ENCODE peak calls at places on chromosomes 12 and 14, in ten cellular contexts. G, P, Z, F, J, C, E, V, M and Q are unnamed samples.

GRCh38 chr14:38948171-38948570 is 154.9 kb downstream of the SEC23A start:
- DNase-seq in G (no peak), P (no peak), Z (no peak), F (peak), J (no peak), C (peak), E (no peak), V (no peak), M (peak), Q (peak)

GRCh38 chr12:29043069-29043468 is 106.0 kb upstream of the FAR2 start:
- DNase-seq in G (peak), P (no peak), Z (no peak), F (peak), J (no peak), C (peak), E (no peak), V (no peak), M (no peak), Q (peak)

GRCh38 chr14:105401699-105402098 is 3.4 kb downstream of the TEX22 start:
- DNase-seq in G (no peak), P (no peak), Z (no peak), F (no peak), J (no peak), C (no peak), E (no peak), V (no peak), M (no peak), Q (no peak)

GRCh38 chr14:35366048-35366428 is 38.5 kb downstream of the NFKBIA start:
- DNase-seq in G (no peak), P (no peak), Z (no peak), F (no peak), J (no peak), C (no peak), E (peak), V (peak), M (no peak), Q (peak)

GRCh38 chr12:103881261-103881660 is 40.2 kb upstream of the NT5DC3 start:
- DNase-seq in G (no peak), P (no peak), Z (no peak), F (no peak), J (no peak), C (no peak), E (no peak), V (no peak), M (no peak), Q (no peak)

GRCh38 chr12:15979096-15980091 is 68.3 kb downstream of the DERA start:
- DNase-seq in G (peak), P (no peak), Z (no peak), F (peak), J (no peak), C (peak), E (no peak), V (no peak), M (no peak), Q (peak)

GRCh38 chr12:30416631-30417030 is 279.0 kb downstream of the IPO8 start:
- DNase-seq in G (no peak), P (no peak), Z (no peak), F (no peak), J (no peak), C (no peak), E (no peak), V (no peak), M (no peak), Q (no peak)

GRCh38 chr14:48560421-48560820 is 885.0 kb upstream of the MDGA2 start:
- DNase-seq in G (no peak), P (no peak), Z (no peak), F (no peak), J (no peak), C (no peak), E (no peak), V (no peak), M (no peak), Q (no peak)

GRCh38 chr12:92488735-92489134 is 214.1 kb upstream of the PLEKHG7 start:
- DNase-seq in G (no peak), P (no peak), Z (no peak), F (no peak), J (no peak), C (no peak), E (no peak), V (no peak), M (no peak), Q (no peak)

GRCh38 chr12:80269953-80270552 is 170.7 kb downstream of the OTOGL start:
- DNase-seq in G (no peak), P (no peak), Z (no peak), F (no peak), J (no peak), C (peak), E (no peak), V (no peak), M (peak), Q (peak)

GRCh38 chr14:65927871-65928270 is 515.3 kb downstream of the FUT8 start:
- DNase-seq in G (no peak), P (no peak), Z (peak), F (no peak), J (peak), C (no peak), E (no peak), V (no peak), M (no peak), Q (no peak)

GRCh38 chr12:5135126-5135525 is 91.4 kb downstream of the KCNA5 start:
- DNase-seq in G (no peak), P (no peak), Z (no peak), F (no peak), J (no peak), C (no peak), E (no peak), V (no peak), M (no peak), Q (peak)

GRCh38 chr14:35333347-35333730 is 41.2 kb downstream of the PSMA6 start:
- DNase-seq in G (no peak), P (no peak), Z (no peak), F (no peak), J (no peak), C (no peak), E (no peak), V (no peak), M (no peak), Q (no peak)

GRCh38 chr14:87901196-87901595 is 91.8 kb downstream of the GALC start:
- DNase-seq in G (no peak), P (no peak), Z (no peak), F (no peak), J (no peak), C (no peak), E (no peak), V (no peak), M (no peak), Q (peak)

GRCh38 chr14:93800038-93800937 is 12.0 kb upstream of the PRIMA1 start:
- DNase-seq in G (no peak), P (no peak), Z (no peak), F (no peak), J (no peak), C (no peak), E (no peak), V (no peak), M (no peak), Q (peak)

GRCh38 chr14:79584679-79585078 is 626.6 kb downstream of the DIO2 start:
- DNase-seq in G (peak), P (no peak), Z (no peak), F (peak), J (no peak), C (peak), E (no peak), V (no peak), M (peak), Q (peak)

GRCh38 chr12:105287408-105287807 is 43.1 kb upstream of the C12orf75 start:
- DNase-seq in G (no peak), P (no peak), Z (no peak), F (no peak), J (no peak), C (no peak), E (no peak), V (no peak), M (no peak), Q (no peak)

GRCh38 chr12:91210144-91210543 is 27.5 kb upstream of the DCN start:
- DNase-seq in G (no peak), P (no peak), Z (no peak), F (no peak), J (no peak), C (no peak), E (no peak), V (no peak), M (no peak), Q (no peak)

GRCh38 chr12:16424531-16424930 is 77.1 kb downstream of the MGST1 start:
- DNase-seq in G (no peak), P (no peak), Z (no peak), F (no peak), J (no peak), C (no peak), E (no peak), V (no peak), M (no peak), Q (no peak)

GRCh38 chr12:65051196-65051595 is 69.9 kb downstream of the WIF1 start:
- DNase-seq in G (no peak), P (no peak), Z (no peak), F (no peak), J (no peak), C (no peak), E (no peak), V (no peak), M (peak), Q (no peak)

GRCh38 chr12:90075685-90076084 is 367.0 kb upstream of the ATP2B1 start:
- DNase-seq in G (no peak), P (no peak), Z (no peak), F (no peak), J (no peak), C (no peak), E (no peak), V (no peak), M (no peak), Q (no peak)

GRCh38 chr12:98817779-98818178 is 172.7 kb downstream of the APAF1 start:
- DNase-seq in G (no peak), P (no peak), Z (no peak), F (no peak), J (no peak), C (no peak), E (no peak), V (no peak), M (no peak), Q (no peak)

GRCh38 chr14:84080961-84081360 is 1449.0 kb upstream of the FLRT2 start:
- DNase-seq in G (no peak), P (no peak), Z (no peak), F (no peak), J (no peak), C (no peak), E (no peak), V (no peak), M (no peak), Q (no peak)

GRCh38 chr14:24215495-24216344 is at the start of gene MDP1:
- DNase-seq in G (peak), P (peak), Z (peak), F (peak), J (peak), C (peak), E (peak), V (peak), M (peak), Q (peak)
- H3K4me3 ChIP-seq in G (peak), P (peak), Z (peak), F (peak), J (peak), C (peak), E (peak), V (peak), M (peak), Q (peak)

DNA sequence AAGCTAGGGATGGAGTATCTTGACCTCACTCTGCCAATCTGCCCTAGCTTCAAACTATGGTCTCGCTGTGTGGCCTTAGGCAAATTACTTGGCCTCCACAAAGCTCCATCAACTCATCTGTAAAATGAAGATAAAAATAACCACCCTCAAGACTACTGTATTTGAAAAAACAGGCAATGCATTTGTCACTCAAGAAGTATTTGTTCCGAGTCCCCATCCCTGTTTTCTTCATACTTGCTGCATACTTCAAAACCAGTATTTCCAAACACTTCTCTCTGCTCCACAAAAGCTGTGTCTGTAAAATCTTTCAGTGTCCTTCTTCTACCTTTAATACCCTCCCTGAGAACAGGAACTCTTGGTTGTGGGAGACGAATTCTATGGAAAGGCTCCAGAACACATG is 47.9 kb downstream of the GTF2A1 start:
- DNase-seq in G (no peak), P (no peak), Z (no peak), F (no peak), J (no peak), C (peak), E (no peak), V (no peak), M (no peak), Q (peak)
- H3K4me3 ChIP-seq in G (no peak), P (no peak), Z (no peak), F (no peak), J (no peak), C (peak), E (no peak), V (no peak), M (no peak), Q (no peak)

GRCh38 chr14:63205850-63206249 is 1.6 kb downstream of the RHOJ start:
- DNase-seq in G (no peak), P (no peak), Z (no peak), F (no peak), J (no peak), C (peak), E (no peak), V (no peak), M (no peak), Q (no peak)

GRCh38 chr14:63203618-63204406 is 431 bp upstream of the RHOJ start:
- DNase-seq in G (peak), P (peak), Z (no peak), F (peak), J (no peak), C (peak), E (peak), V (peak), M (peak), Q (peak)

GRCh38 chr14:63203015-63203414 is 1.2 kb upstream of the RHOJ start:
- DNase-seq in G (no peak), P (no peak), Z (no peak), F (no peak), J (no peak), C (no peak), E (no peak), V (no peak), M (no peak), Q (no peak)

GRCh38 chr14:63205281-63205575 is 985 bp downstream of the RHOJ start:
- DNase-seq in G (no peak), P (no peak), Z (no peak), F (no peak), J (no peak), C (peak), E (no peak), V (no peak), M (no peak), Q (no peak)

DNA sequence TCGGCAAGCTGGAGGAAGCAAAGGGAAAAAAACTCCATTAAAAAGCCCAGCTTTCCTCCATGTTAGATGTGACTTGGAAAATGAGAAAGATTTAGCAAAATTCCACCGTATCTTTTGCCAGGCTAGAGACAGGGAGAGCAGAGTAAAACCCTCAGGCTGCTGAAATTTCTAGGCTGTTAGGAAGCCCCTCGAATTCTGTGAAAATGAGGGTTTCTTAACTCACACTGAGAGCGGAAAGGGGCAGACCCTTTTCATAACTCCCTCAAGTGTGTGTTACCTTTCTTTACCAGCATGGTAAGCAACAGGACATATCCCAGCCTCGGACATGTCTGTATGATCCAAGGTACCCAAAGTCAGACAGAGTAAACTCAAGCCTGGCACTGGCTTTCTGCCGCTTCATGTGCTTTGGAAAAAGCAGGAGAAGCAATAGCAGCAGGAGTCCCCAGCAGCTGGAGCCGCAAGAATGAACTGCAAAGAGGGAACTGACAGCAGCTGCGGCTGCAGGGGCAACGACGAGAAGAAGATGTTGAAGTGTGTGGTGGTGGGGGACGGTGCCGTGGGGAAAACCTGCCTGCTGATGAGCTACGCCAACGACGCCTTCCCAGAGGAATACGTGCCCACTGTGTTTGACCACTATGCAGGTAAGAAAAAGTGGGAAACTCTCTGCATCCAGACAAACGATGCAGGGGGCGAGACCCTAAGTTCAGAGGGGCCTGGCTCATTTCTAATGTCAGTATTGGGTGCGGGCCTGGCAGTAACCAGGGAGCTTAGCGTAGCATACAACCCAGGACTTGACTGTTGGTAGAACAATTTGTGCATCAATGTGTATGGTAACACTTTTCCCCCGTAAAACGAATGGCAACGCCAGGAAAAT is at the start of gene RHOJ:
- DNase-seq in G (no peak), P (no peak), Z (no peak), F (no peak), J (no peak), C (peak), E (no peak), V (no peak), M (no peak), Q (no peak)
- H3K4me3 ChIP-seq in G (peak), P (peak), Z (no peak), F (peak), J (no peak), C (peak), E (peak), V (peak), M (peak), Q (peak)

GRCh38 chr12:632102-632696 is 31.0 kb downstream of the NINJ2 start:
- DNase-seq in G (peak), P (no peak), Z (no peak), F (peak), J (no peak), C (peak), E (no peak), V (no peak), M (peak), Q (peak)
- H3K4me3 ChIP-seq in G (no peak), P (no peak), Z (no peak), F (no peak), J (no peak), C (no peak), E (no peak), V (peak), M (no peak), Q (no peak)

GRCh38 chr12:6205761-6206160 is 5.6 kb downstream of the CD9 start:
- DNase-seq in G (no peak), P (no peak), Z (no peak), F (no peak), J (no peak), C (no peak), E (no peak), V (no peak), M (no peak), Q (no peak)
- H3K4me3 ChIP-seq in G (no peak), P (no peak), Z (no peak), F (no peak), J (no peak), C (no peak), E (no peak), V (no peak), M (no peak), Q (no peak)

GRCh38 chr12:108825205-108825950 is 32.0 kb downstream of the SSH1 start:
- DNase-seq in G (no peak), P (no peak), Z (no peak), F (no peak), J (no peak), C (peak), E (no peak), V (no peak), M (no peak), Q (peak)
- H3K4me3 ChIP-seq in G (peak), P (no peak), Z (no peak), F (peak), J (no peak), C (peak), E (peak), V (peak), M (peak), Q (peak)

GRCh38 chr14:76218660-76219059 is 66.9 kb downstream of the GPATCH2L start:
- DNase-seq in G (no peak), P (no peak), Z (no peak), F (no peak), J (no peak), C (no peak), E (no peak), V (no peak), M (no peak), Q (no peak)

GRCh38 chr14:76217179-76217578 is 65.5 kb downstream of the GPATCH2L start:
- DNase-seq in G (no peak), P (no peak), Z (no peak), F (no peak), J (no peak), C (no peak), E (no peak), V (no peak), M (no peak), Q (no peak)

DNA sequence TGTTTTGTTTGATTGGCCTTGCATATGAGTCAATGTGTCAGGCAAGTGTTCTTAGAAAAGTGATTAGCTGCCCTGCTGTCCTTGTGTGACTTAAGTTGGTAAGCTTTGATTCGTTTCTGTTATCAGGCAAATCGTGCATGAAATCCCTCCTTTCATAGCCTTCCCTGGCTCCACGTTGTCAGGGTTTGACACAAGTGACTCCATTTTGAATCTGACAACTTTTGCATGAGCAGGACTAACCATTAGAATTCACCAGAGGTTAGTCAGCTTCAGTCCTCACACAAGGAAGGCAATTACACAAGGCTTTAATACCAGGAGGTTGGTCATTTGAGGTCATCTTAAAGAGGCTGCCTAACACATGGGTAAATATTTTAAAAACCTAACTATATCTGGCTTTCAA is 68.2 kb downstream of the GPATCH2L start:
- DNase-seq in G (no peak), P (no peak), Z (no peak), F (no peak), J (no peak), C (no peak), E (no peak), V (no peak), M (no peak), Q (peak)
- H3K4me3 ChIP-seq in G (no peak), P (no peak), Z (no peak), F (no peak), J (no peak), C (no peak), E (no peak), V (no peak), M (no peak), Q (no peak)

GRCh38 chr12:1851126-1851791 is 30.9 kb downstream of the LRTM2 start:
- DNase-seq in G (no peak), P (no peak), Z (no peak), F (peak), J (no peak), C (peak), E (no peak), V (no peak), M (peak), Q (peak)
- H3K4me3 ChIP-seq in G (no peak), P (no peak), Z (no peak), F (no peak), J (no peak), C (no peak), E (no peak), V (no peak), M (no peak), Q (no peak)

GRCh38 chr12:52351196-52352059 is 15.9 kb downstream of the KRT85 start:
- DNase-seq in G (no peak), P (no peak), Z (peak), F (no peak), J (peak), C (no peak), E (no peak), V (no peak), M (no peak), Q (no peak)
- H3K4me3 ChIP-seq in G (no peak), P (no peak), Z (no peak), F (no peak), J (no peak), C (no peak), E (no peak), V (no peak), M (no peak), Q (no peak)